ENCODE peak calls at places on chromosome 20, in four cellular contexts. I, O, P and F are unnamed samples.

GRCh38 chr20:9460518-9460917 is 53.9 kb upstream of the LAMP5 start:
- DNase-seq in P (no peak), I (no peak), O (no peak), F (no peak)

GRCh38 chr20:21387528-21387927 is 9.8 kb downstream of the NKX2-4 start:
- DNase-seq in P (no peak), O (no peak), I (no peak), F (no peak)

GRCh38 chr20:10551732-10552724 is 116.9 kb downstream of the SLX4IP start:
- DNase-seq in P (no peak), I (no peak), O (no peak), F (no peak)

GRCh38 chr20:4913147-4913546 is 88.2 kb downstream of the SLC23A2 start:
- DNase-seq in I (no peak), O (no peak), P (no peak), F (no peak)

GRCh38 chr20:17525650-17526049 is 5.5 kb downstream of the BFSP1 start:
- DNase-seq in I (peak), P (no peak), O (peak), F (peak)

GRCh38 chr20:62055106-62055861 is 10.4 kb downstream of the TAF4 start:
- DNase-seq in P (no peak), I (peak), O (no peak), F (no peak)

GRCh38 chr20:29301624-29302259 is 1955.7 kb upstream of the DEFB115 start:
- DNase-seq in I (no peak), P (no peak), O (no peak), F (no peak)

GRCh38 chr20:41352666-41353065 is 12.0 kb downstream of the LPIN3 start:
- DNase-seq in O (no peak), I (no peak), P (no peak), F (no peak)

GRCh38 chr20:10478205-10478604 is 43.1 kb downstream of the SLX4IP start:
- DNase-seq in P (peak), O (no peak), I (no peak), F (no peak)

GRCh38 chr20:50044353-50044960 is 61.7 kb downstream of the SNAI1 start:
- DNase-seq in O (no peak), P (no peak), I (no peak), F (no peak)

GRCh38 chr20:63167026-63167917 is 48.7 kb downstream of the YTHDF1 start:
- DNase-seq in P (no peak), I (peak), O (no peak), F (no peak)

GRCh38 chr20:51641866-51642265 is 99.3 kb upstream of the NFATC2 start:
- DNase-seq in O (no peak), I (no peak), P (no peak), F (no peak)
- TF ChIP-seq FOXK2 in O (no peak), I (no peak), P (no peak), F (no peak)

GRCh38 chr20:58432190-58432954 is 43.3 kb downstream of the VAPB start:
- DNase-seq in P (no peak), I (no peak), O (no peak), F (no peak)

GRCh38 chr20:58429303-58429702 is 40.3 kb downstream of the VAPB start:
- DNase-seq in P (no peak), O (no peak), I (no peak), F (no peak)

GRCh38 chr20:58433759-58434158 is 44.7 kb downstream of the VAPB start:
- DNase-seq in I (peak), P (no peak), O (no peak), F (no peak)

GRCh38 chr20:58433029-58433657 is 44.1 kb downstream of the VAPB start:
- DNase-seq in O (no peak), I (no peak), P (no peak), F (no peak)

DNA sequence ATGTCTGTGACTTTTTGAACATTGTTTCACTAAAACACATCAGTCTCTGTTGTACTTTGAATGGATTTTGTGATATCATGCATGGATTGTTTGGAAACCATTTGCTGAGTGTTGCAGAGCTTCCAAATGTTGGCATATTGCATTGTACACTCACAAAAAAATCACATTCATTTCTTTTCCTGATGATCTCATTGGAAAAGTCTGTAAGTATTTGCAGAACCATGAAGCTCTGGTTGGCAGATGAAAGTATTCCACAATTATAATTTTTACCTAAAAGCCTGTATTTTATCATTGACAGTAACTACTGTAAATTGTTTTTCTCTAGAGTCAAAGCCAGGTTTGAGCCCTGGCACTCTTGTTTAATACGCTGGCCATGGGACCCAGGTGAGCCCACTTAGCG is 42.1 kb downstream of the VAPB start:
- DNase-seq in P (no peak), I (no peak), O (no peak), F (no peak)
- TF ChIP-seq FOXM1 in P (no peak), I (no peak), O (no peak), F (no peak)

GRCh38 chr20:1209447-1210387 is 6.5 kb downstream of the C20orf202 start:
- DNase-seq in O (no peak), P (no peak), I (no peak), F (no peak)
- TF ChIP-seq FOXK2 in O (no peak), P (no peak), I (no peak), F (no peak)

GRCh38 chr20:32585519-32586127 is 490 bp upstream of the NOL4L start:
- DNase-seq in O (no peak), I (no peak), P (peak), F (no peak)
- TF ChIP-seq FOXM1 in O (no peak), I (no peak), P (no peak), F (no peak)

DNA sequence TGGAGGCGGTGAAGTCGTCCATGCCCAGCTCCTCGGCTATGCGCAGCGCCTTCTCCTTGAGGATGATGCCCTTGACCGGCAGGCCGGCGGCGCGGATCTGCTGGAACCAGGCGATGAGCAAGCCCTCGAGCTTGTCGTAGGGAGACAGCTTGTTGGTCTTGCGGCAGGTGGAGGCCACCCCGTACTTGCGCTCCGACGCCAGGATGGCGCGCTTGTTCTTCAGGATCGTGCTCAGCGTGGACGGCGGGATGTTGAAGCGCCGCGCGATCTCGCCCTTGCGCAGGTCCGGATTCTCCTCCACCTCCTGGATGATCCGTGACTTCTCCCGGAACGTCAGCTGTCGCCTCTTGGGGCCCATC is 435 bp downstream of the CENPB start:
- DNase-seq in O (no peak), P (no peak), I (no peak), F (peak)
- TF ChIP-seq FOXK2 in O (no peak), P (no peak), I (no peak), F (no peak)